ENCODE peak calls at places on chromosomes 12 and 14, in four cellular contexts. A is A549; I is activated CD8-positive, alpha-beta memory T cell treated with anti-CD3 and anti-CD28 coated beads for 4 hours; P is astrocyte of the cerebellum. E is an unnamed sample.

GRCh38 chr14:88818018-88818417 is 6.4 kb upstream of the TTC8 start:
- DNase-seq in I (no peak), P (no peak), A (no peak), E (no peak)

GRCh38 chr12:45049912-45050318 is 984 bp downstream of the DBX2 start:
- DNase-seq in I (no peak), A (no peak), P (no peak), E (no peak)

GRCh38 chr12:64104376-64104775 is 117.7 kb downstream of the KICS2 start:
- DNase-seq in P (no peak), A (no peak), I (no peak), E (no peak)

GRCh38 chr12:2498961-2499500 is 295.7 kb upstream of the FKBP4 start:
- DNase-seq in A (no peak), I (no peak), P (no peak), E (no peak)

GRCh38 chr12:94717656-94718055 is 67.3 kb upstream of the TMCC3 start:
- DNase-seq in I (no peak), A (no peak), P (no peak), E (no peak)

GRCh38 chr12:103504606-103505005 is 8.8 kb upstream of the C12orf42 start:
- DNase-seq in P (no peak), I (no peak), A (no peak), E (no peak)

GRCh38 chr12:86748874-86749273 is 492.7 kb upstream of the MGAT4C start:
- DNase-seq in I (no peak), A (no peak), P (no peak), E (no peak)

GRCh38 chr12:26331960-26332359 is 136.6 kb downstream of the SSPN start:
- DNase-seq in I (no peak), A (no peak), P (no peak), E (no peak)

GRCh38 chr14:38302966-38303365 is 47.1 kb upstream of the CLEC14A start:
- DNase-seq in P (no peak), I (no peak), A (no peak), E (no peak)

GRCh38 chr14:61388976-61389576 is 67.7 kb downstream of the PRKCH start:
- DNase-seq in A (peak), P (no peak), I (no peak), E (no peak)

GRCh38 chr14:23727566-23728335 is 91.6 kb downstream of the DHRS2 start:
- DNase-seq in P (peak), A (peak), I (no peak), E (no peak)

GRCh38 chr12:46609281-46609623 is 216.5 kb downstream of the SLC38A4 start:
- DNase-seq in I (no peak), A (no peak), P (no peak), E (no peak)

GRCh38 chr14:24135584-24135833 is 485 bp upstream of the PSME1 start:
- DNase-seq in A (no peak), P (no peak), I (no peak), E (no peak)

GRCh38 chr12:65656904-65657351 is 167.4 kb upstream of the HMGA2 start:
- DNase-seq in I (no peak), P (peak), A (peak), E (no peak)

E was measured in stimulated activated CD4-positive, alpha-beta T cell treated with anti-CD3 and anti-CD28 coated beads, Interleukin-1b, Interleukin-23, amount 100 ng/mL, for 1 hour.